ENCODE peak calls at places on chromosomes 13 and 19, in nine cellular contexts. B is foreskin fibroblast; T is Peyer's patch; P is tibial artery; F is psoas muscle; H is lower leg skin; C is uterus; U is adrenal gland; E is CD8-positive, alpha-beta T cell. I is an unnamed sample.

GRCh38 chr13:20475927-20476691 is 49.5 kb downstream of the CRYL1 start:
- DNase-seq in B (no peak), T (no peak), P (no peak), F (no peak), H (no peak), C (no peak), U (no peak), E (peak; percentile 63), I (no peak)

GRCh38 chr19:11091343-11092153 is 2.3 kb downstream of the LDLR start:
- DNase-seq in B (peak; percentile 77), T (peak; percentile 65), P (peak; percentile 78), F (peak; percentile 48), H (peak; percentile 81), C (peak; percentile 71), U (peak; percentile 69), E (peak; percentile 34), I (peak; percentile 46)

GRCh38 chr19:18939922-18940775 is 868 bp downstream of the HOMER3 start:
- DNase-seq in B (peak; percentile 83), T (peak; percentile 59), P (peak; percentile 83), F (peak; percentile 76), H (peak; percentile 44), C (peak; percentile 55), U (peak; percentile 83), E (no peak), I (no peak)

GRCh38 chr19:39590265-39590664 is 12.1 kb upstream of the LGALS13 start:
- DNase-seq in B (peak; percentile 11), T (no peak), P (no peak), F (no peak), H (no peak), C (no peak), U (no peak), E (no peak), I (no peak)

GRCh38 chr19:52307275-52307674 is 10.3 kb downstream of the ZNF480 start:
- DNase-seq in B (peak; percentile 24), T (no peak), P (no peak), F (no peak), H (no peak), C (no peak), U (no peak), E (no peak), I (no peak)

GRCh38 chr19:35963514-35963913 is 27.3 kb downstream of the LRFN3 start:
- DNase-seq in B (peak; percentile 85), T (no peak), P (no peak), F (no peak), H (no peak), C (no peak), U (peak; percentile 52), E (no peak), I (no peak)

GRCh38 chr13:55359067-55359466 is 1781.7 kb upstream of the PRR20A start:
- DNase-seq in B (no peak), T (no peak), P (no peak), F (no peak), H (no peak), C (no peak), U (no peak), E (no peak), I (no peak)

GRCh38 chr19:19040417-19040816 is 7.0 kb downstream of the ARMC6 start:
- DNase-seq in B (peak; percentile 91), T (no peak), P (peak; percentile 93), F (peak; percentile 71), H (peak; percentile 61), C (peak; percentile 65), U (peak; percentile 75), E (no peak), I (peak; percentile 90)

DNA sequence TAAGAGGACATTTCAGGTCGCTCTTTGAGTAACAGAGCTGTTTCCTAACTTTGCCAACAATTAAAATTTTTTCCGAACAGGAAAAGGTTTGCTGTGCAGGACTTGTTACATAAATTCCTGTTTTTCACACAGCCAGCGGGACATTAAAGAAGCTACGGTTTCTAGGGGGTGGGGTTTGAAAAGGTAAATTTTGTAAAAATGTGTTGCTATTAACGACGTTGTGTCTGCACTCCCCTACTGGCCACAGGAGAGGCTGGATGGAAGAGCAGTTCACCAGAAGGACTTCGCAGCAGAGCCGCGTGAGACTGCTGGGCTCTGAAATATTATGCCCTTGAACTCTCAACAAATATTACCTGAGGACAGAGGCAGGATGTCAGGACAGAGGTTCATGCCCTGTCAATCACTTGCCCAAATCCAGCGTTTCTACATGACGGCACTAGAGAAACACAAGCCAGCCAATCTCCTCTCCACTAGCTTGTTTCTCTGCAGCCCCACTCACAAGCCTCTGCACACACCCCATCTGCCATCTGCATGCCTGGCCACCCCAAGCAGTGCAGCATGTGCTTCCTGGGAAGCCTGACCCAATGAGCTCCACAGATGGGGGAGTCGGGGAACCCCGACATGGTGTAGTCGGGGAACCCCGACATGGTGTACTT is 102.0 kb downstream of the FOXO1 start:
- DNase-seq in B (no peak), T (no peak), P (no peak), F (no peak), H (no peak), C (no peak), U (peak; percentile 24), E (no peak), I (no peak)
- TF ChIP-seq CTCF in B (no peak), T (no peak), P (no peak), F (peak; percentile 36), H (no peak), C (no peak), U (peak; percentile 31), E (no peak), I (no peak)

GRCh38 chr13:24670174-24670573 is 10.0 kb upstream of the ATP12A start:
- DNase-seq in B (no peak), T (no peak), P (no peak), F (no peak), H (no peak), C (no peak), U (no peak), E (no peak), I (no peak)

GRCh38 chr13:24668955-24669354 is 11.3 kb upstream of the ATP12A start:
- DNase-seq in B (no peak), T (peak; percentile 76), P (no peak), F (no peak), H (no peak), C (no peak), U (no peak), E (no peak), I (no peak)

GRCh38 chr13:24672141-24673132 is 7.8 kb upstream of the ATP12A start:
- DNase-seq in B (no peak), T (no peak), P (no peak), F (no peak), H (no peak), C (no peak), U (no peak), E (no peak), I (no peak)

GRCh38 chr13:24670927-24671326 is 9.3 kb upstream of the ATP12A start:
- DNase-seq in B (peak; percentile 45), T (no peak), P (no peak), F (no peak), H (no peak), C (no peak), U (no peak), E (no peak), I (no peak)

DNA sequence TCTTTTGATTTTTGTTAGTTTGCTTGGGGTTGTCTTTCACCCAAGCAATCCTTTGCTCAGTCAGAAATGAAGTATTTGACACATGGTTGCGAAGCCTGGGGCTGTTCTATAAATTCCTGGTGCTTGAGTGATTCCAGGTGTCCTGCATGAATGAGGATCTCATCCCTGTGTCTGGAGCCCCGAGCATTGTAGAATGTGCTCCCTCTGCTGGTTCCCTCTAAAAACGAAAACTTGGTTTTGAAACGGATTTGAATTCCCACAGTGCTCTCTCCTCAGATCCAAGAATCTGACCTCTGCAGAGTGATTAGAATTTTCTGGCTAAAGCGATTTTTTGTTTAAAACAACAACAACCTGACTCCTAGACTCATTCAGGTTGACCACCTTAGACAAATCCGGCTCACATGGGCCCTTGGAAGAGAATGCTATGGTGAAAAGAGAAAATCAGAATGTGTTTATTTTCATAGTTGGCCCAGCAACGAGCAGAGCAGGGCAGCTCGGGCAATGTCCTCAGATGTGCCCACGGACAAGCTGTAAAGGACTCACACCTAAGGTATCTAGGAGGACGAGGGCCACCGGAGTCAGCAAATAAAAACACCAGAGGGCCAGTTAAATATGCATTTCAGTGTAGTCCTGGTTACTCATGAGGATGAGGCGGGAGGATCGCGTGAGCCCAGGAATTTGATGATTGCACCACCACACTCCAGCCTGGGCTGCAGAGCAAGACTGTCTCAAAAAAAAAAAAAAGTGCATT is 8.7 kb upstream of the ATP12A start:
- DNase-seq in B (peak; percentile 93), T (no peak), P (no peak), F (no peak), H (peak; percentile 46), C (peak; percentile 55), U (peak; percentile 36), E (no peak), I (peak; percentile 57)
- TF ChIP-seq CTCF in B (peak; percentile 71), T (peak; percentile 74), P (peak; percentile 51), F (peak; percentile 40), H (no peak), C (peak; percentile 60), U (peak; percentile 50), E (peak; percentile 34), I (peak; percentile 83)

DNA sequence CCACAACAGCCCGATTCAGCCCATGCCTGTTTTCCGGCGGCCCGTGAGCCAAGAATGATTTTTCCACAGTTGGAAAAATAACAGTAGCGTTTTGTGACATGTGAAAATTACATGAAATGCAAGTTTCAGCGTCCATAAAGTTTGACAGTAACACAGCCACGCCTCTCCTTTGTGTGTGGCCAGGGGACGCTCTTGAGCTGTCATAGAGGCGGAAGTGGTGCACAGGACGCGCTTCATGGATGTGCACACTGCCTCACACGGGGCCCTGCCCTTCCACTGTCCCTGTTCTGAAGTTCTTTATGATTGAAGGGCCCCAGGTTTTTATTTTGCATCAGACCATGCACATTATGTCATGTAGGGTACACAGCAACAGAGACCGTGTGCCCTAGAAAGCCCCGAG is 12.4 kb upstream of the ELAVL1 start:
- DNase-seq in B (no peak), T (peak; percentile 78), P (no peak), F (no peak), H (no peak), C (no peak), U (no peak), E (peak; percentile 26), I (no peak)
- TF ChIP-seq CTCF in B (no peak), T (peak; percentile 83), P (no peak), F (peak; percentile 4), H (no peak), C (no peak), U (no peak), E (no peak), I (no peak)

GRCh38 chr19:3852177-3852511 is 16.7 kb downstream of the ZFR2 start:
- DNase-seq in B (no peak), T (no peak), P (no peak), F (no peak), H (no peak), C (no peak), U (no peak), E (no peak), I (no peak)

GRCh38 chr19:3851254-3852176 is 17.3 kb downstream of the ZFR2 start:
- DNase-seq in B (peak; percentile 15), T (no peak), P (no peak), F (no peak), H (no peak), C (no peak), U (no peak), E (no peak), I (no peak)

GRCh38 chr19:3852614-3853254 is 16.1 kb downstream of the ZFR2 start:
- DNase-seq in B (peak; percentile 87), T (peak; percentile 63), P (no peak), F (no peak), H (no peak), C (no peak), U (no peak), E (peak; percentile 28), I (peak; percentile 7)

GRCh38 chr19:3857449-3858003 is 11.3 kb downstream of the ZFR2 start:
- DNase-seq in B (no peak), T (no peak), P (no peak), F (no peak), H (no peak), C (no peak), U (no peak), E (no peak), I (no peak)

GRCh38 chr19:3855321-3855720 is 13.5 kb downstream of the ZFR2 start:
- DNase-seq in B (no peak), T (peak; percentile 76), P (no peak), F (no peak), H (no peak), C (no peak), U (no peak), E (no peak), I (no peak)
- TF ChIP-seq CTCF in B (no peak), T (no peak), P (no peak), F (no peak), H (no peak), C (no peak), U (no peak), E (no peak), I (no peak)